ENCODE peak calls at places on chromosomes 16 and 17, in ten cellular contexts. One of them, this sample, is unnamed.

GRCh38 chr17:80244871-80245509 is 15.7 kb upstream of the RNF213 start:
- DNase-seq in effector CD4-positive, alpha-beta T cell: no peak
- DNase-seq in skeletal muscle cell: no peak
- DNase-seq in NCI-H1930: no peak
- DNase-seq in activated effector memory CD4-positive, alpha-beta T cell treated with anti-CD3 and anti-CD28 coated beads, Interleukin-2, amount 50 U/mL, for 16 hours: no peak
- DNase-seq in C1 segment of cervical spinal cord: no peak
- DNase-seq in esophagus muscularis mucosa: no peak
- DNase-seq in hepatocyte: no peak
- DNase-seq in cardiac septum: no peak
- DNase-seq in iris pigment epithelial cell: no peak
- DNase-seq in this sample: no peak

GRCh38 chr17:64004903-64005733 is 7.0 kb downstream of the PRR29 start:
- DNase-seq in iris pigment epithelial cell: no peak
- DNase-seq in skeletal muscle cell: no peak
- DNase-seq in cardiac septum: no peak
- DNase-seq in effector CD4-positive, alpha-beta T cell: no peak
- DNase-seq in esophagus muscularis mucosa: no peak
- DNase-seq in NCI-H1930: no peak
- DNase-seq in hepatocyte: no peak
- DNase-seq in C1 segment of cervical spinal cord: no peak
- DNase-seq in activated effector memory CD4-positive, alpha-beta T cell treated with anti-CD3 and anti-CD28 coated beads, Interleukin-2, amount 50 U/mL, for 16 hours: peak
- DNase-seq in this sample: no peak

GRCh38 chr17:57086069-57086930 is 1.3 kb downstream of the AKAP1 start:
- DNase-seq in cardiac septum: no peak
- DNase-seq in effector CD4-positive, alpha-beta T cell: peak
- DNase-seq in activated effector memory CD4-positive, alpha-beta T cell treated with anti-CD3 and anti-CD28 coated beads, Interleukin-2, amount 50 U/mL, for 16 hours: peak
- DNase-seq in C1 segment of cervical spinal cord: no peak
- DNase-seq in hepatocyte: peak
- DNase-seq in esophagus muscularis mucosa: no peak
- DNase-seq in skeletal muscle cell: no peak
- DNase-seq in iris pigment epithelial cell: peak
- DNase-seq in NCI-H1930: no peak
- DNase-seq in this sample: no peak

GRCh38 chr17:312476-313148 is 40.0 kb downstream of the RPH3AL start:
- DNase-seq in activated effector memory CD4-positive, alpha-beta T cell treated with anti-CD3 and anti-CD28 coated beads, Interleukin-2, amount 50 U/mL, for 16 hours: no peak
- DNase-seq in esophagus muscularis mucosa: no peak
- DNase-seq in iris pigment epithelial cell: no peak
- DNase-seq in effector CD4-positive, alpha-beta T cell: no peak
- DNase-seq in hepatocyte: no peak
- DNase-seq in NCI-H1930: no peak
- DNase-seq in skeletal muscle cell: no peak
- DNase-seq in C1 segment of cervical spinal cord: no peak
- DNase-seq in cardiac septum: no peak
- DNase-seq in this sample: no peak

GRCh38 chr16:77432264-77432663 is 2.6 kb downstream of the ADAMTS18 start:
- DNase-seq in iris pigment epithelial cell: no peak
- DNase-seq in NCI-H1930: no peak
- DNase-seq in C1 segment of cervical spinal cord: no peak
- DNase-seq in effector CD4-positive, alpha-beta T cell: no peak
- DNase-seq in esophagus muscularis mucosa: no peak
- DNase-seq in hepatocyte: no peak
- DNase-seq in activated effector memory CD4-positive, alpha-beta T cell treated with anti-CD3 and anti-CD28 coated beads, Interleukin-2, amount 50 U/mL, for 16 hours: no peak
- DNase-seq in skeletal muscle cell: no peak
- DNase-seq in cardiac septum: no peak
- DNase-seq in this sample: no peak

GRCh38 chr17:50177983-50178834 is 12.4 kb downstream of the SGCA start:
- DNase-seq in hepatocyte: peak
- DNase-seq in iris pigment epithelial cell: peak
- DNase-seq in NCI-H1930: no peak
- DNase-seq in cardiac septum: peak
- DNase-seq in effector CD4-positive, alpha-beta T cell: peak
- DNase-seq in activated effector memory CD4-positive, alpha-beta T cell treated with anti-CD3 and anti-CD28 coated beads, Interleukin-2, amount 50 U/mL, for 16 hours: peak
- DNase-seq in C1 segment of cervical spinal cord: no peak
- DNase-seq in esophagus muscularis mucosa: peak
- DNase-seq in skeletal muscle cell: peak
- DNase-seq in this sample: no peak

GRCh38 chr16:77273-77806 is 685 bp upstream of the MPG start:
- DNase-seq in effector CD4-positive, alpha-beta T cell: no peak
- DNase-seq in esophagus muscularis mucosa: no peak
- DNase-seq in skeletal muscle cell: no peak
- DNase-seq in hepatocyte: peak
- DNase-seq in activated effector memory CD4-positive, alpha-beta T cell treated with anti-CD3 and anti-CD28 coated beads, Interleukin-2, amount 50 U/mL, for 16 hours: peak
- DNase-seq in iris pigment epithelial cell: peak
- DNase-seq in cardiac septum: peak
- DNase-seq in NCI-H1930: no peak
- DNase-seq in C1 segment of cervical spinal cord: no peak
- DNase-seq in this sample: no peak

GRCh38 chr17:40539711-40540411 is 25.4 kb downstream of the CCR7 start:
- DNase-seq in C1 segment of cervical spinal cord: no peak
- DNase-seq in NCI-H1930: no peak
- DNase-seq in effector CD4-positive, alpha-beta T cell: no peak
- DNase-seq in esophagus muscularis mucosa: no peak
- DNase-seq in cardiac septum: no peak
- DNase-seq in activated effector memory CD4-positive, alpha-beta T cell treated with anti-CD3 and anti-CD28 coated beads, Interleukin-2, amount 50 U/mL, for 16 hours: peak
- DNase-seq in hepatocyte: no peak
- DNase-seq in skeletal muscle cell: no peak
- DNase-seq in iris pigment epithelial cell: no peak
- DNase-seq in this sample: no peak

GRCh38 chr16:67148221-67148620 is 2.6 kb downstream of the B3GNT9 start:
- DNase-seq in iris pigment epithelial cell: no peak
- DNase-seq in hepatocyte: no peak
- DNase-seq in NCI-H1930: no peak
- DNase-seq in effector CD4-positive, alpha-beta T cell: no peak
- DNase-seq in esophagus muscularis mucosa: no peak
- DNase-seq in cardiac septum: no peak
- DNase-seq in activated effector memory CD4-positive, alpha-beta T cell treated with anti-CD3 and anti-CD28 coated beads, Interleukin-2, amount 50 U/mL, for 16 hours: no peak
- DNase-seq in skeletal muscle cell: no peak
- DNase-seq in C1 segment of cervical spinal cord: no peak
- DNase-seq in this sample: no peak